ENCODE peak calls at places on chromosomes 7 and 10, in nine cellular contexts. R is MM.1S, W is AG04450, B is lower lobe of right lung, S is psoas muscle, U is lung, H is epithelial cell of esophagus, L is BJ, Y is astrocyte of the spinal cord. M is an unnamed sample.

GRCh38 chr10:119686465-119687191 is 35.4 kb downstream of the BAG3 start:
- DNase-seq in R (peak), W (peak), B (peak), S (peak), U (peak), H (peak), L (peak), Y (peak), M (peak)

GRCh38 chr7:45026984-45027773 is 27.2 kb downstream of the CCM2 start:
- DNase-seq in R (peak), W (peak), B (no peak), S (no peak), U (no peak), H (peak), L (no peak), Y (peak), M (peak)

GRCh38 chr7:1361756-1362125 is 97.5 kb downstream of the MICALL2 start:
- DNase-seq in R (no peak), W (no peak), B (peak), S (peak), U (no peak), H (no peak), L (no peak), Y (no peak), M (no peak)

GRCh38 chr10:118596426-118597124 is 1.1 kb upstream of the PRLHR start:
- DNase-seq in R (no peak), W (no peak), B (no peak), S (no peak), U (no peak), H (no peak), L (no peak), Y (no peak), M (no peak)

GRCh38 chr10:59847326-59847725 is 59.0 kb downstream of the CCDC6 start:
- DNase-seq in R (no peak), W (no peak), B (no peak), S (no peak), U (no peak), H (no peak), L (no peak), Y (no peak), M (no peak)

GRCh38 chr10:24488631-24489030 is 235.1 kb downstream of the ARHGAP21 start:
- DNase-seq in R (no peak), W (no peak), B (no peak), S (no peak), U (peak), H (peak), L (no peak), Y (no peak), M (no peak)

GRCh38 chr10:58645762-58646161 is 133.1 kb downstream of the BICC1 start:
- DNase-seq in R (no peak), W (no peak), B (no peak), S (no peak), U (no peak), H (peak), L (no peak), Y (peak), M (no peak)

GRCh38 chr10:104209575-104210198 is 22.5 kb downstream of the CFAP43 start:
- DNase-seq in R (peak), W (no peak), B (no peak), S (no peak), U (peak), H (peak), L (no peak), Y (peak), M (peak)

GRCh38 chr10:104640339-104641149 is 546 bp upstream of the SORCS3 start:
- DNase-seq in R (no peak), W (no peak), B (no peak), S (no peak), U (no peak), H (no peak), L (no peak), Y (peak), M (no peak)

GRCh38 chr10:120415709-120416330 is 41.2 kb upstream of the PLPP4 start:
- DNase-seq in R (no peak), W (no peak), B (no peak), S (no peak), U (no peak), H (peak), L (peak), Y (peak), M (no peak)

GRCh38 chr10:43606323-43607198 is at the start of gene ZNF485:
- DNase-seq in R (peak), W (no peak), B (peak), S (peak), U (peak), H (peak), L (no peak), Y (peak), M (peak)

GRCh38 chr7:70838292-70838907 is 293.5 kb upstream of the GALNT17 start:
- DNase-seq in R (no peak), W (no peak), B (no peak), S (no peak), U (no peak), H (no peak), L (no peak), Y (no peak), M (no peak)

GRCh38 chr7:5430612-5430947 is 6.9 kb upstream of the TNRC18 start:
- DNase-seq in R (no peak), W (no peak), B (no peak), S (no peak), U (no peak), H (no peak), L (no peak), Y (no peak), M (no peak)

GRCh38 chr7:5429857-5430611 is 6.4 kb upstream of the TNRC18 start:
- DNase-seq in R (no peak), W (no peak), B (peak), S (peak), U (peak), H (peak), L (no peak), Y (no peak), M (no peak)

GRCh38 chr7:5429253-5429856 is 5.7 kb upstream of the TNRC18 start:
- DNase-seq in R (no peak), W (no peak), B (peak), S (peak), U (peak), H (peak), L (no peak), Y (peak), M (no peak)

GRCh38 chr7:5426226-5426475 is 2.5 kb upstream of the TNRC18 start:
- DNase-seq in R (no peak), W (no peak), B (no peak), S (peak), U (no peak), H (peak), L (no peak), Y (peak), M (no peak)

DNA sequence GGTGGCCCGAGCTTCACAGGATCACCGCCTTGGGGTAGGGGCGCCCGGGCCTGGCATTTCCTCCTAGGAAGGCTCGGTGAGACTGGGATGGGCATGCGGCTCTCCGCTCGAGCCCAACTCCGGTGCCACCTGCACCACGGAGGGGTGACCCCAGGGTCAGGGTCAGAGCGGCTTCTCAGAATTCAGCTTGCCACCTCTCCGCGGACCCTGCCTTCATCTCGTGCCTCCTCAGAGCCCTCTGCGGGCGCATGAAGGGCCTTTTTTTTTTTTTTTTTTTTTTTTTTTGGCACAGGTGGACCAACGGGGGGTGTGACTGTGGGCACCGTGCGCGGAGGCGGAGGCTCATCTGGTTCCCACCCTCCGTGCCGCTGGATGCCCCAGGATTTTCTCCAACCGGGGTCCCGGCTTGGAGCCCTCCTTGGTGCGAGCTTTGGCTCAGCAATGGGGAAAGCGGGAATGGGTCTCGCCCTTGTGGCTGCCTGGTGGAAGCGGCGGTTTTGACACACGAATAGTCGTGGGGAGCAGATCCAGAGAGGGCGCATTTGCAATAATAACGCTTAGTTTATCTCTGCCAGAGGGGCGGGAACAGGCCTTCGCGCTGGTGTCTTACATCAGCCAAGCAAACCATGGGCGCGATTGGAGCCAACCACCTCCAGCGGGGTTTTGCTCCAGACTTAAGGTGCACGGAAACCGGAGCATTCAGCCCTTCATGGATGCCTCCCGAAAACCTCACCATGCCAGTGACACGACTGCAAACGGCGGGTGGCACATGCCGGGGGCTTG is 5.0 kb upstream of the TNRC18 start:
- DNase-seq in R (no peak), W (peak), B (peak), S (peak), U (peak), H (peak), L (no peak), Y (peak), M (no peak)
- H3K4me3 ChIP-seq in R (no peak), W (peak), B (peak), S (peak), U (peak), H (peak), L (peak), Y (peak), M (no peak)

GRCh38 chr10:69636273-69636575 is 6.2 kb downstream of the FAM241B start:
- DNase-seq in R (no peak), W (no peak), B (no peak), S (no peak), U (no peak), H (no peak), L (no peak), Y (no peak), M (no peak)

GRCh38 chr10:69634759-69635425 is 4.8 kb downstream of the FAM241B start:
- DNase-seq in R (no peak), W (no peak), B (no peak), S (no peak), U (no peak), H (no peak), L (no peak), Y (no peak), M (no peak)

GRCh38 chr10:69638642-69639041 is 8.6 kb downstream of the FAM241B start:
- DNase-seq in R (no peak), W (no peak), B (no peak), S (no peak), U (no peak), H (no peak), L (no peak), Y (no peak), M (no peak)

GRCh38 chr10:69635428-69636272 is 5.6 kb downstream of the FAM241B start:
- DNase-seq in R (no peak), W (no peak), B (no peak), S (no peak), U (no peak), H (no peak), L (no peak), Y (no peak), M (no peak)

DNA sequence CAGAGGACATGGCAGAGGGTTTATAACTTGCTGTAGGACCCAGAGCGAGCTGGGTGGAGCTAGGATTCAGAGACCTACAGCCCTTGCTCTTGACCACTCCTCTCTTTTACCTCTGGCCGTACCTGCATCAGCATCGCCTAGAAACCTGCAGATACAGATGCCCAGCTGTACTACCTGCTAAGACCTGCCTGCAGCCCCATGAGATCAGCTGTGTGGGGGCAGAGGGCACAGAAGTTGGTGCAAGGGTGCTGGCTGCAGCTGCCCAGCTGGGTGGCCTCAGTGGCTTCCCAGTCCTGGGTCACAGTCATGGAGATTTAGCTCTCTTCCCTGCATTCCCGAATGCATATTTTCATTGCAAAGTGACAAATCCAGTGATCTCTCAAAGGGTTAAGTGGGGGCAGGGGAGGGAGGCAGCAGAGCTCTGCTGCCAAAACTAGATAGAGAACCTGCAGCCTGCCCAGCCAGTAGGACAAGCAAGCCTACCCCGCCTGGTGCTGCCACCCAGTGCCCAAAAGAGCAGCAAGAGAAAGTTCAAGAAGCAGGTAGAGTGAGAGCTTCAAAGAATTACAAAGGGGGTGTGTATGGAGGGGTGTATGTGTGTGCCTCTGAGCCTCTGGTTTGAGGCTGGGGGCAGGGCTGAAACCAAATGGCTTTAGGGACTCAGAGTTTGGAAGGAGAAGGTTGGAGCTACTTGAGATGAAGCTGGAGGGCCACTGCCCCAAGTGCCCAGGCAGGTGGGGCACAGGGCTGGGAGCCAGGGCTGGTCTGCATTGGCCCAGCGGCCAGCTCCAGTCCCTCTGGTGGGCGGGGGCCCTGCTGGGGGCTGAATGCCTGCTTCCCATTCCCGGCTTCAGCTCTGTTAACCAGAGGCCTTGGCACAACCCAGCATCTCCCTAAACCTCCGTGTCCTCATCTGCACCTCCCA is 6.8 kb downstream of the FAM241B start:
- DNase-seq in R (peak), W (no peak), B (no peak), S (no peak), U (no peak), H (peak), L (no peak), Y (no peak), M (peak)
- TF ChIP-seq CTCF in R (peak), W (peak), B (peak), S (no peak), U (no peak), H (peak), L (peak), Y (peak), M (peak)

DNA sequence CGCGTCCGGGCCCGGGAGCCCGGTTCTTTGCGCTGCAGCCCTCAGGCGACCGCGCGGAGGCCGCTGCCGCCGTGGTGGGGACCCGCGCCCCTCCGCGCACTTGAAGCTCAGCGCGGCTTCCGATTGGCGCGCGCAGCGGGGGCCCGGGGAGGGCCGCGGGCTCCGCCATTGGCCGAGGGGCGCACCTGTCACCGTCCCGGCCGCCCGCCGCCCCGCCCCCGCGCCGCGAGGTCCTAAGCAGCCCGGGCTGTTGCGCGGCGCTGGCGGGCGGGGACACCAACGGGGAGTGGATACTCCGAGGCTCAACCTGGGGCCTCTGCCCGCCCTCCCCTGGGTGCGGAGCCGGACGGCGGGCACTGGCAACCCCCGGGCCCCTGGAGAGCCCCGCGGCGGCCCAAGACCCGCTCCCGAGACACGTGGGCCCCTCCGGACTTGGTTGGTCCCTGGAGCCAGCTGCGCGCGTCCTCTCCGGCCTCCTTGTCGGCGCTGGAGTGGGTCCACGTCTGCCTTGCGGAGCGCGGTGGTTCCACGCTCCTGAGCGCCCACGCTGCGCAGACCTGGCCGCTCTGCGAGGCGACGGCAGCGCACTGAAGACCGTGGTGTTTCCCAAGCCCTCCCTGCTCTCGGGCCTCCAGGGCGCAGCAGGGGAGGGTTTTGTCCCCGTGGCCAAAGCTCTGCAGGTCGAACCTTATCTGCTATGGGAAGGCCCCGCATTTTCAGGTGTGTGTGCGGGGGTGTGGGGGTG is at the start of gene MNX1:
- DNase-seq in R (peak), W (no peak), B (peak), S (peak), U (peak), H (peak), L (no peak), Y (no peak), M (peak)
- H3K4me3 ChIP-seq in R (peak), W (peak), B (peak), S (peak), U (peak), H (peak), L (no peak), Y (no peak), M (peak)

GRCh38 chr10:30494558-30494957 is 60.6 kb downstream of the MAP3K8 start:
- DNase-seq in R (no peak), W (no peak), B (no peak), S (no peak), U (no peak), H (no peak), L (no peak), Y (no peak), M (peak)
- TF ChIP-seq CTCF in R (no peak), W (no peak), B (no peak), S (no peak), U (no peak), H (no peak), L (no peak), Y (no peak), M (no peak)

GRCh38 chr7:51316666-51317581 is at the start of gene COBL:
- DNase-seq in R (no peak), W (no peak), B (peak), S (peak), U (peak), H (peak), L (no peak), Y (no peak), M (no peak)
- H3K4me3 ChIP-seq in R (peak), W (no peak), B (peak), S (peak), U (peak), H (peak), L (no peak), Y (peak), M (no peak)

GRCh38 chr10:130550952-130551674 is 414.9 kb downstream of the GLRX3 start:
- DNase-seq in R (no peak), W (no peak), B (no peak), S (no peak), U (no peak), H (no peak), L (no peak), Y (no peak), M (no peak)
- TF ChIP-seq CTCF in R (no peak), W (no peak), B (no peak), S (no peak), U (no peak), H (no peak), L (no peak), Y (no peak), M (no peak)

GRCh38 chr10:124685251-124685650 is 58.9 kb downstream of the FAM53B start:
- DNase-seq in R (no peak), W (no peak), B (peak), S (peak), U (no peak), H (no peak), L (no peak), Y (no peak), M (no peak)
- H3K4me3 ChIP-seq in R (no peak), W (no peak), B (no peak), S (peak), U (no peak), H (no peak), L (no peak), Y (no peak), M (no peak)

DNA sequence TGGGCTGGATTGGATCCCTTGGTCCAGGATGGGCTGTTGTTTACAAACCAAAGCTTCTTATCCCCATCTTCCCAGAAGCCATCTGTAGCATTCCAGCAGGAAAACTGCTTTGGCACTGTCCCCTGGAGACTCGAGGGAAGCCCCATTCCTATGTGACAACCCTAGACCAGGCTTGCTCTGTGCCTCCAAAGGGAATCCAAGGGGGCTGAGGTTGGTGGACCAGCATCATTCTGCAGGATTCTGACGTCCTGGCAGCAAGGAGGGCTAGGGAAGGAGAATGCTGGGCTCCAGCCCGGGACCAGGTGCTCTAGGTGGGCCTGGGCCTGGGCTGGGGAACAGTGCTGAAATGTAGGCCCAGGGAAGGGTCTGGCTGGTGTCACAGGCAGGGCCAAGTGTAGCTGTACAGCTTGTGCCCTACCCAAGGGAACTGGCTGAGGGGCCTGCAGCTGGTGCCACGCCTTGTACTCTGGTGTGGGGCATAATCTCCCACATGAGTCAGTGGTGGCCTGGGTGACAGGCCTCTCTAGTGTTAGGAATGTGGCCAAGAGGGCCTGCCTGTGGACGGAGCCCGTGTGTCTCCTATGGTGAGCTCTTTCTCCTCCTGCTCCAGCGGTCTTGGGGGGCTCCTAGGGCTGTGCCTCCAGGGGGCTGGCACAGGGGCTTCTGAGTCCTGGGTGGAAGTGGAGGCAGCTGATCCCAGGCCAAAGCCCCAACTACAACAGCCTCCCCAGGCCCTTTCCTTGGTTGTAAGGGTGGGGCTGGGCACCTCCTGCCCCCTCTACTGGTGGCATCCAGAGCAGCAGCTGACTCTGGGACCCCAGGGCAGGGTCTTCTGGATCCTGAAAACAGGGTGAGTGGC is 25.2 kb downstream of the TRIM8 start:
- DNase-seq in R (peak), W (no peak), B (peak), S (peak), U (peak), H (peak), L (no peak), Y (no peak), M (no peak)
- TF ChIP-seq CTCF in R (peak), W (peak), B (peak), S (peak), U (no peak), H (no peak), L (peak), Y (no peak), M (peak)